ENCODE peak calls at places on chromosomes 1 and 21, in nine cellular contexts. One of them, this sample, is unnamed.

GRCh38 chr1:29689372-29690030 is 453.2 kb downstream of the PTPRU start:
- DNase-seq in psoas muscle: peak
- DNase-seq in Panc1: no peak
- DNase-seq in foreskin fibroblast: no peak
- DNase-seq in OCI-LY7: no peak
- DNase-seq in GM23338: no peak
- DNase-seq in upper lobe of right lung: peak
- DNase-seq in cardiac muscle cell: no peak
- DNase-seq in fibroblast of lung: no peak
- DNase-seq in this sample: no peak

GRCh38 chr1:240149488-240150094 is 57.9 kb downstream of the FMN2 start:
- DNase-seq in GM23338: peak
- DNase-seq in fibroblast of lung: peak
- DNase-seq in psoas muscle: no peak
- DNase-seq in OCI-LY7: peak
- DNase-seq in foreskin fibroblast: peak
- DNase-seq in upper lobe of right lung: no peak
- DNase-seq in cardiac muscle cell: peak
- DNase-seq in Panc1: peak
- DNase-seq in this sample: peak

GRCh38 chr1:146012703-146013565 is 8.6 kb downstream of the HJV start:
- DNase-seq in fibroblast of lung: peak
- DNase-seq in Panc1: peak
- DNase-seq in OCI-LY7: peak
- DNase-seq in upper lobe of right lung: no peak
- DNase-seq in psoas muscle: no peak
- DNase-seq in GM23338: peak
- DNase-seq in foreskin fibroblast: peak
- DNase-seq in cardiac muscle cell: peak
- DNase-seq in this sample: peak

GRCh38 chr1:186768906-186769305 is 59.8 kb upstream of the PLA2G4A start:
- DNase-seq in OCI-LY7: no peak
- DNase-seq in Panc1: no peak
- DNase-seq in cardiac muscle cell: no peak
- DNase-seq in foreskin fibroblast: no peak
- DNase-seq in psoas muscle: no peak
- DNase-seq in fibroblast of lung: no peak
- DNase-seq in GM23338: no peak
- DNase-seq in upper lobe of right lung: no peak
- DNase-seq in this sample: no peak

GRCh38 chr1:228079601-228080263 is 2.8 kb upstream of the ARF1 start:
- DNase-seq in cardiac muscle cell: no peak
- DNase-seq in GM23338: no peak
- DNase-seq in psoas muscle: peak
- DNase-seq in OCI-LY7: no peak
- DNase-seq in Panc1: no peak
- DNase-seq in fibroblast of lung: no peak
- DNase-seq in upper lobe of right lung: peak
- DNase-seq in foreskin fibroblast: no peak
- DNase-seq in this sample: no peak

GRCh38 chr1:174968750-174969244 is 30.9 kb upstream of the CACYBP start:
- DNase-seq in upper lobe of right lung: no peak
- DNase-seq in psoas muscle: no peak
- DNase-seq in Panc1: no peak
- DNase-seq in foreskin fibroblast: peak
- DNase-seq in cardiac muscle cell: no peak
- DNase-seq in OCI-LY7: peak
- DNase-seq in GM23338: no peak
- DNase-seq in fibroblast of lung: peak
- DNase-seq in this sample: peak

GRCh38 chr21:37095821-37096220 is 22.8 kb downstream of the TTC3 start:
- DNase-seq in upper lobe of right lung: no peak
- DNase-seq in cardiac muscle cell: no peak
- DNase-seq in psoas muscle: no peak
- DNase-seq in Panc1: no peak
- DNase-seq in GM23338: no peak
- DNase-seq in OCI-LY7: no peak
- DNase-seq in fibroblast of lung: no peak
- DNase-seq in foreskin fibroblast: no peak
- DNase-seq in this sample: no peak

GRCh38 chr1:239814306-239814881 is 277.3 kb upstream of the FMN2 start:
- DNase-seq in Panc1: peak
- DNase-seq in OCI-LY7: no peak
- DNase-seq in GM23338: peak
- DNase-seq in fibroblast of lung: peak
- DNase-seq in foreskin fibroblast: peak
- DNase-seq in cardiac muscle cell: no peak
- DNase-seq in psoas muscle: no peak
- DNase-seq in upper lobe of right lung: no peak
- DNase-seq in this sample: peak

GRCh38 chr1:170836146-170836545 is 99.2 kb upstream of the MROH9 start:
- DNase-seq in GM23338: no peak
- DNase-seq in OCI-LY7: no peak
- DNase-seq in cardiac muscle cell: no peak
- DNase-seq in foreskin fibroblast: peak
- DNase-seq in Panc1: no peak
- DNase-seq in psoas muscle: no peak
- DNase-seq in upper lobe of right lung: no peak
- DNase-seq in fibroblast of lung: peak
- DNase-seq in this sample: peak

GRCh38 chr1:16183765-16184556 is 28.1 kb upstream of the EPHA2 start:
- DNase-seq in upper lobe of right lung: peak
- DNase-seq in psoas muscle: no peak
- DNase-seq in fibroblast of lung: no peak
- DNase-seq in GM23338: no peak
- DNase-seq in Panc1: no peak
- DNase-seq in cardiac muscle cell: no peak
- DNase-seq in OCI-LY7: no peak
- DNase-seq in foreskin fibroblast: no peak
- DNase-seq in this sample: no peak

GRCh38 chr1:32828341-32828740 is 10.9 kb downstream of the S100PBP start:
- DNase-seq in Panc1: no peak
- DNase-seq in upper lobe of right lung: no peak
- DNase-seq in psoas muscle: no peak
- DNase-seq in GM23338: peak
- DNase-seq in fibroblast of lung: peak
- DNase-seq in OCI-LY7: no peak
- DNase-seq in foreskin fibroblast: peak
- DNase-seq in cardiac muscle cell: no peak
- DNase-seq in this sample: peak
- TF ChIP-seq CTCF in Panc1: no peak
- TF ChIP-seq CTCF in upper lobe of right lung: no peak
- TF ChIP-seq CTCF in psoas muscle: no peak
- TF ChIP-seq CTCF in GM23338: no peak
- TF ChIP-seq CTCF in fibroblast of lung: no peak
- TF ChIP-seq CTCF in OCI-LY7: peak
- TF ChIP-seq CTCF in foreskin fibroblast: no peak
- TF ChIP-seq CTCF in cardiac muscle cell: peak
- TF ChIP-seq CTCF in this sample: peak

GRCh38 chr1:205443585-205444299 is 12.1 kb downstream of the BLACAT1 start:
- DNase-seq in cardiac muscle cell: no peak
- DNase-seq in fibroblast of lung: no peak
- DNase-seq in GM23338: no peak
- DNase-seq in foreskin fibroblast: no peak
- DNase-seq in upper lobe of right lung: no peak
- DNase-seq in OCI-LY7: no peak
- DNase-seq in Panc1: no peak
- DNase-seq in psoas muscle: no peak
- DNase-seq in this sample: no peak
- H3K4me3 ChIP-seq in cardiac muscle cell: no peak
- H3K4me3 ChIP-seq in fibroblast of lung: no peak
- H3K4me3 ChIP-seq in GM23338: peak
- H3K4me3 ChIP-seq in foreskin fibroblast: no peak
- H3K4me3 ChIP-seq in upper lobe of right lung: no peak
- H3K4me3 ChIP-seq in OCI-LY7: no peak
- H3K4me3 ChIP-seq in Panc1: no peak
- H3K4me3 ChIP-seq in psoas muscle: no peak
- H3K4me3 ChIP-seq in this sample: no peak

DNA sequence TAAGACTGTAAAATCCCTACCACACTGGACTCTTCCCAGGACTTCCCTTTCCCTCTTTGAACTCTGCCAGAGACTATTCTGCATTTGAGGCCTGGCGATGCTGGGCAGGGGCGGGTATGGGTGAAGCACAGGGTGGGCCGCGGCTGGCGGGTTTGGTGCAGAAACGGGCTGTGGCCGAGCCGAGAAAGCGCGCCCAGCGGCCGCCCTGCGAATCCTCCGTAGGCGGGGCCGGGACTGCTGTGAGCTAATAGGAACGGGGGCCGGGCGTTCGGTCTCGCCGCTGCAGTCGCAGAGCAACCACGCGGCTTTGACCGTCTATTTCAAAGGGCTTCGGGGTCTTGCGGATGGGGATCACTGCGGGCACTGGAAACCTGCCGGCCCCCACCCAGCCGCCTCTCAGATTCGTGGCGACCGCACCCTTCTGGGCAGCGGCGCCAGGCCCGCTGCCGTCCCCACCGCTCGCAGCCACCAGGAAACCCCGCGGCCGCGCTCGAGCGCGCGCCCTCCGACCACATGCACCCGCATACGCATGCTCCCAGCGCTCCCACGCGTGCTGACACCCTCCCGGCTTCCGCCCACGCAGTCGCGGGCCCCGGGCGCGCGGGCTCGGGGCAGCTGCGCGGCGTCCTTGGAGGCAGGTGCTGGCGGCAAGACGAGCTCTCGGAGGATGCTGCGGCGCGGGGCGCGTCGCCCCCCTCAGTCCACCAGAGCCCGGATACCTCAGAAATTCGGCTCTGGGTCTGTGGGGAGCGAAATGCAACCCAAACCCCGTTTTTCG is 32.7 kb downstream of the DNTTIP2 start:
- DNase-seq in GM23338: peak
- DNase-seq in psoas muscle: peak
- DNase-seq in fibroblast of lung: peak
- DNase-seq in cardiac muscle cell: peak
- DNase-seq in OCI-LY7: peak
- DNase-seq in Panc1: no peak
- DNase-seq in upper lobe of right lung: peak
- DNase-seq in foreskin fibroblast: peak
- DNase-seq in this sample: peak
- TF ChIP-seq CTCF in GM23338: no peak
- TF ChIP-seq CTCF in psoas muscle: peak
- TF ChIP-seq CTCF in fibroblast of lung: peak
- TF ChIP-seq CTCF in cardiac muscle cell: peak
- TF ChIP-seq CTCF in OCI-LY7: peak
- TF ChIP-seq CTCF in Panc1: peak
- TF ChIP-seq CTCF in upper lobe of right lung: peak
- TF ChIP-seq CTCF in foreskin fibroblast: peak
- TF ChIP-seq CTCF in this sample: peak

DNA sequence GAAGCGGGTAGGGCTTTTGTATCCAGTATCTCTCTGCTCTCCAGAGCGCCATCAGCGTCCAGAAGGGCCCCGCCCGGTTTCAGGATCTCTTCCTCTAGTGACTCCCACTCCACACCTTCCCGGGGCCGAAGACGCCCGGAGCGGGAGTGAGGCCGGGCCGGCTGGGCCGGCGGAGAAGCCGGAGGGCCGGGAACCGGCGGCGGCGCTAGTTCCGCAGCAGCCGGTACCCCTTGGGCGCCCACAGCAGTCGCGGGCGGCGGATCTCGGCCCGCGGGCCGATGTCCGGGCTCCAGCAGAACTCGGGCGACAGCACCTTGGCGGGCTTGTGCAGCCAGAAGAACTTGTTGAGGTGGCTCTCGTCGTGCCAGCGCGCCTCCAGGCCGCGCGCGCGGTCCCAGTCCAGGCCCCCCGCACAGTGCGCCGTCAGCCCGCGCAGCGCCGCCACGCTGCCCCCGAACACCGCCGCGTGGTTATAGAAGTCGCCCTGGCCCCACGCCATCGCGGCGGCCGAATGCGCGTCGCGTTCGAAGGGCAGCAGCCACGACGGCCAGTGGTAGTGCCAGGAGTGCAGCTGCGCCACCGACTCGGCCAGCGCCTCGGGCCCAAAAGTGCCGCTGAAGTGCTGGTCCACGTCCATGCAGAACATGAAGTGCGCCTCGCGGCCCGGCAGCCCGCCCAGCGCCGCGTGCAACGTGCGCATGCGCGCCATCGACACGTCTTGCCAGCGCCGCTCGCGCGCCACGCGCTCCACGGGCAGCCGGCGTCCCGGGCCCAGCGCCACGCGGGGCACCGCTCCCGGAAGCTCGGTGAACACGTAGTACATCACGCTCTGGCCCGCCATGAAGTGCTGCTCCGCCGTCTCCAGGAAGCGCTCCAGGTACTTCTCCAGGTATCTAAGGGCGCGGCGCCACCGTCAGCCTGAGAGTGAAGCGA is 14.1 kb downstream of the A3GALT2 start:
- DNase-seq in foreskin fibroblast: peak
- DNase-seq in Panc1: no peak
- DNase-seq in fibroblast of lung: no peak
- DNase-seq in GM23338: peak
- DNase-seq in upper lobe of right lung: peak
- DNase-seq in OCI-LY7: no peak
- DNase-seq in psoas muscle: peak
- DNase-seq in cardiac muscle cell: no peak
- DNase-seq in this sample: no peak
- H3K4me3 ChIP-seq in foreskin fibroblast: no peak
- H3K4me3 ChIP-seq in Panc1: no peak
- H3K4me3 ChIP-seq in fibroblast of lung: no peak
- H3K4me3 ChIP-seq in GM23338: peak
- H3K4me3 ChIP-seq in upper lobe of right lung: peak
- H3K4me3 ChIP-seq in OCI-LY7: no peak
- H3K4me3 ChIP-seq in psoas muscle: peak
- H3K4me3 ChIP-seq in cardiac muscle cell: no peak
- H3K4me3 ChIP-seq in this sample: no peak

GRCh38 chr21:42049578-42050430 is 21.3 kb upstream of the UMODL1 start:
- DNase-seq in GM23338: no peak
- DNase-seq in Panc1: no peak
- DNase-seq in cardiac muscle cell: no peak
- DNase-seq in psoas muscle: no peak
- DNase-seq in OCI-LY7: no peak
- DNase-seq in foreskin fibroblast: no peak
- DNase-seq in fibroblast of lung: no peak
- DNase-seq in upper lobe of right lung: no peak
- DNase-seq in this sample: no peak
- TF ChIP-seq CTCF in GM23338: no peak
- TF ChIP-seq CTCF in Panc1: no peak
- TF ChIP-seq CTCF in cardiac muscle cell: no peak
- TF ChIP-seq CTCF in psoas muscle: no peak
- TF ChIP-seq CTCF in OCI-LY7: peak
- TF ChIP-seq CTCF in foreskin fibroblast: no peak
- TF ChIP-seq CTCF in fibroblast of lung: no peak
- TF ChIP-seq CTCF in upper lobe of right lung: no peak
- TF ChIP-seq CTCF in this sample: no peak

DNA sequence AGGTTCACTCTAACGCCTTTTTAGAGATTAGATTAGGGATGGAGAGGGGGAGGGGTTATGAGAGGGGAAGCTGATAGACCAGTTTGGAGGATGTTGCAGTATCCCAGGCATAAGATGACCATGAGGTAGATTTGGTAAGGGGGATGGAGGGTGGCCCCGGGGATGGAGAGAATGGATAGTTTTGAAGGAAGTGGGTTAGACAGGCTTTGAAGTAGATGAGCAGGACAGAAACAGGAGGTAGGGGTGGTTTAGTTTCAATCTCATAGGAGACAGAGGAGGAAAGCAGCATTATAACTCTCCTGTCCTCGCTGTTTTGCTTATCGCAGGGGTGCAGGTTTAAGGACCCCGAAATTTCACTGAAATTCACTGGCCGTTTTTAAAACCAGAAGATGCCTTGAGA is 11.8 kb downstream of the UBIAD1 start:
- DNase-seq in upper lobe of right lung: no peak
- DNase-seq in fibroblast of lung: no peak
- DNase-seq in psoas muscle: no peak
- DNase-seq in foreskin fibroblast: no peak
- DNase-seq in GM23338: no peak
- DNase-seq in Panc1: no peak
- DNase-seq in cardiac muscle cell: no peak
- DNase-seq in OCI-LY7: no peak
- DNase-seq in this sample: no peak
- H3K4me3 ChIP-seq in upper lobe of right lung: no peak
- H3K4me3 ChIP-seq in fibroblast of lung: no peak
- H3K4me3 ChIP-seq in psoas muscle: no peak
- H3K4me3 ChIP-seq in foreskin fibroblast: no peak
- H3K4me3 ChIP-seq in GM23338: no peak
- H3K4me3 ChIP-seq in Panc1: no peak
- H3K4me3 ChIP-seq in cardiac muscle cell: no peak
- H3K4me3 ChIP-seq in OCI-LY7: no peak
- H3K4me3 ChIP-seq in this sample: no peak